ENCODE peak calls at places on chromosomes 2 and 18, in nine cellular contexts. O, S, B, U, R, M, G, E and A are unnamed samples.

GRCh38 chr2:72150157-72150960 is 2.7 kb upstream of the CYP26B1 start:
- DNase-seq in U (no peak), S (peak; percentile 56), B (peak; percentile 88), G (peak; percentile 82), M (peak; percentile 60), O (peak; percentile 62), R (peak; percentile 79), E (peak; percentile 66), A (peak; percentile 86)

GRCh38 chr18:45409971-45410370 is 205.3 kb upstream of the SLC14A2 start:
- DNase-seq in S (no peak), O (no peak), R (no peak), M (no peak), U (no peak), G (no peak), E (no peak), B (no peak), A (no peak)

GRCh38 chr2:50133766-50134165 is 898.2 kb downstream of the NRXN1 start:
- DNase-seq in M (no peak), R (no peak), E (no peak), O (no peak), G (no peak), U (no peak), B (no peak), S (no peak), A (no peak)

GRCh38 chr2:15641530-15641982 is 49.9 kb downstream of the DDX1 start:
- DNase-seq in R (no peak), E (no peak), B (no peak), U (no peak), M (no peak), G (no peak), S (no peak), O (no peak), A (no peak)

GRCh38 chr2:142048581-142048980 is 82.2 kb downstream of the LRP1B start:
- DNase-seq in U (no peak), E (no peak), O (peak; percentile 4), M (no peak), R (no peak), G (no peak), B (no peak), S (no peak), A (no peak)

GRCh38 chr2:134466141-134466540 is 212.3 kb downstream of the MGAT5 start:
- DNase-seq in M (no peak), G (peak; percentile 16), O (peak; percentile 53), E (no peak), U (no peak), R (peak; percentile 25), S (peak; percentile 7), B (no peak), A (no peak)

GRCh38 chr2:84880645-84881521 is at the start of gene TRABD2A:
- DNase-seq in U (peak; percentile 90), R (no peak), B (peak; percentile 80), M (peak; percentile 72), G (no peak), E (peak; percentile 21), S (no peak), O (no peak), A (peak; percentile 47)

GRCh38 chr2:239289545-239289944 is 111.3 kb downstream of the HDAC4 start:
- DNase-seq in B (peak; percentile 46), G (no peak), E (no peak), S (no peak), M (peak; percentile 63), O (no peak), R (no peak), U (no peak), A (no peak)

GRCh38 chr2:96527052-96527964 is 9.2 kb upstream of the ARID5A start:
- DNase-seq in R (peak; percentile 48), M (peak; percentile 70), B (peak; percentile 87), U (peak; percentile 87), G (peak; percentile 29), O (no peak), E (no peak), S (no peak), A (peak; percentile 74)

GRCh38 chr2:15388406-15389325 is 172.5 kb downstream of the NBAS start:
- DNase-seq in M (no peak), B (no peak), E (no peak), G (no peak), O (peak; percentile 39), U (no peak), S (no peak), R (no peak), A (no peak)

GRCh38 chr2:200705305-200705985 is 106.3 kb upstream of the BZW1 start:
- DNase-seq in S (no peak), U (no peak), O (no peak), G (peak; percentile 43), R (peak; percentile 40), B (no peak), M (no peak), E (no peak), A (no peak)
- H3K4me3 ChIP-seq in S (no peak overlapping the region), U (no peak overlapping the region), O (no peak overlapping the region), G (no peak overlapping the region), R (no peak overlapping the region), B (no peak overlapping the region), M (no peak overlapping the region), E (no peak overlapping the region), A (no peak overlapping the region)

DNA sequence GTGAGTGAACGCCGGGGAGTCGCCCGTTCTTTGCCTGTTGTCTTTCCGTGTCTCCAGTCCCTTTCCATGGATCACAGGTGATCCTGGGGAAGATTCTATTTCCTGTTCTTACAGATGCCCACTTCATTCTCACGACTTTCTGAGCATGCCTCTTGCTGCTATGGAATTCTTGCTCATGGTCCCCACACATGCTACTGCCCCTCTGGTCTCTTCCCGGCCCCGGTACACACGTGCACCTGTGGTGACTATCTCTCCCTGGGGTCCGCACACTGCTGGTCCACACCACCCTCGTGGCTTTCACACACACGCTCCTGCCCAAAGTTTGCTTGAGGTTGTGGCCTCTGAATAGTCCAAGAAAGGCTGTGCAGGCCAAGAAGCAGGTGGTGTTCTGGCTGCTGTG is 67.9 kb upstream of the ALKAL2 start:
- DNase-seq in E (no peak), S (no peak), M (no peak), O (no peak), B (no peak), R (no peak), G (no peak), U (peak; percentile 10), A (no peak)
- H3K4me3 ChIP-seq in E (no peak overlapping the region), S (no peak overlapping the region), M (no peak overlapping the region), O (no peak overlapping the region), B (no peak overlapping the region), R (no peak overlapping the region), G (no peak overlapping the region), U (no peak overlapping the region), A (no peak overlapping the region)

GRCh38 chr2:157261199-157261782 is 3.8 kb downstream of the GALNT5 start:
- DNase-seq in R (peak; percentile 51), G (peak; percentile 82), O (peak; percentile 95), B (no peak), E (no peak), S (peak; percentile 32), U (no peak), M (peak; percentile 45), A (peak; percentile 7)
- H3K4me3 ChIP-seq in R (peak overlapping the region; percentile 12), G (no peak overlapping the region), O (peak overlapping the region; percentile 22), B (no peak overlapping the region), E (no peak overlapping the region), S (peak overlapping the region; percentile 12), U (peak overlapping the region; percentile 16), M (peak overlapping the region; percentile 24), A (no peak overlapping the region)

GRCh38 chr2:225165052-225165451 is 122.8 kb upstream of the DOCK10 start:
- DNase-seq in G (peak; percentile 52), U (no peak), B (no peak), O (peak; percentile 65), E (no peak), S (no peak), M (no peak), R (no peak), A (no peak)
- H3K4me3 ChIP-seq in G (no peak overlapping the region), U (no peak overlapping the region), B (no peak overlapping the region), O (no peak overlapping the region), E (no peak overlapping the region), S (no peak overlapping the region), M (no peak overlapping the region), R (no peak overlapping the region), A (no peak overlapping the region)

GRCh38 chr18:56381151-56381550 is 257.2 kb downstream of the TXNL1 start:
- DNase-seq in O (no peak), S (no peak), B (no peak), G (no peak), E (no peak), U (no peak), M (no peak), R (no peak), A (no peak)
- H3K4me3 ChIP-seq in O (no peak overlapping the region), S (no peak overlapping the region), B (no peak overlapping the region), G (no peak overlapping the region), E (no peak overlapping the region), U (no peak overlapping the region), M (no peak overlapping the region), R (no peak overlapping the region), A (no peak overlapping the region)

DNA sequence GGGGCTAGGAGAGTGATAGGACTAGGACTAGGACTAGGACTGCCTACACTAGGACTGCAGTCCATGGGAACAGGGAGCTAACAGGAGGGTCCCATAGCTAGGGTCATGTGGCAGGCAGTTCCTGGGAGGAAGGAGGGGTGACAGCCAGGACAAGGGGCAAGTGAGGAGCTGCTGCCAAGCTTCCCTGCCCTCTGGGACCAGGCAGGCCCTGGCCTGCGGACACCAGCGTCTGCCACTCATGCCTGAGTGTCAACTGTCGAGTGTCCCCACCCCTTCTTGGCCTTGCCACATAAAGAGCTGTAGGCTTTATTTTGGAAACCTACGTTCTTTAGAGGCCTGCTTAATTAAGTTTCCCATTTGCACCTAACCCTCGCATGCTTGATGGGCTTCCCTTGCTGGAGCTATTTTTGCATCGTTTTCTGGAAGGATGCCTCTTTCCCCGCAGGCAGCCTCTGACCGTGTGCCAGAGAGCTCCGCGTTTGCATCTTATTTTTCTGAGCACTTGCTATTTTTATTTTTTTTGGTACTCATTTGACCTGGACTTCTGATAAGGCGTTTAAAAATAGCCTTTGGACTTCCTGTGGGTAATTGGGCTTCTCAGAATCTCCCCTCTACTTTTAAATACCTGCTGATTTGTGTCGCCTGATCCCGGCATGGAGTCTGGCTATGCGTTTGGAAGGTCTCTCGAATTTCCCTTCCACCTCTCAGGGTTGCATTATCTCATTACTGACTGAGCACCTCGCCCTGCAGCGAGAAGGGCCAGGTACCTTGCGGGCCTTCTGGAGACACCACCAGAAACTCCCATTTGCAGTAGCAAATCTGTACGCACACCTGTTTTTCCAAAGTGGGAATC is 66.4 kb downstream of the SH3RF3 start:
- DNase-seq in B (no peak), U (no peak), O (no peak), S (no peak), E (peak; percentile 48), M (no peak), G (no peak), R (no peak), A (no peak)
- H3K4me3 ChIP-seq in B (no peak overlapping the region), U (no peak overlapping the region), O (no peak overlapping the region), S (no peak overlapping the region), E (peak overlapping the region; percentile 40), M (no peak overlapping the region), G (no peak overlapping the region), R (no peak overlapping the region), A (no peak overlapping the region)

DNA sequence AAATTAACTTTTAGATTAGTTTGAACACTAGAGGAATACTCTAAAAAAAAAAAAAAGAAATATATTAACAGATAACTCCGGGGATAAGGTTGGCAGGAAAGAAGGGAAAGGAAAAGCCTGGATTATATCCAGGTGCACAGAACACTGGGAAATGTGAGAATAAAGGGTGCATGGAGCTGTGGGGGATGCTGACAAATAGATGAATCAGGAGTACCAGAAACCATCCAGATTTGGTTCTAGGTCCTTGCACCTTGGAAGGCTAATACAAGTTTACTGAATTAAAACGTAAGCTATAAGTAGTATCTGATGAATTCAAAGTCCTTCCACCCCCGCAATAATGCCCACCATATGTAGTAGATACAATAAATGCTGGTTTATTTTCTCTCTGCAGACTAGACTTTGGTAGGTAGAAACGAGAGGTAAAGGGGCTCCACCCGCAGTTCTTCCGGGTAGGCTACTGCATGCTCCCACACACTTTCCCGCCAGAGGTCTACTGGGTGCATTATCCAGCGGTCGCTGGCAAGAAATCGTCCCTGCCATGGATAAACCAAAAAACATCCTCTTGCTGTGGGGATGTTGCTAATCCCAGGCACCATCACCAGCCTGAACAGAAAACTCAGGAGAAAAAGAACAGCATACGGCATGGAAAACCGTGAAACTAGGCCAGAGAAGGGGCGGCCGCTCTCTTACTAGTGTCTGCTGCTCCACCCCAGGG is 1.6 kb downstream of the CNRIP1 start:
- DNase-seq in B (no peak), U (no peak), O (no peak), R (peak; percentile 3), E (no peak), G (peak; percentile 20), S (no peak), M (no peak), A (no peak)
- H3K4me3 ChIP-seq in B (peak overlapping the region; percentile 33), U (peak overlapping the region; percentile 70), O (no peak overlapping the region), R (peak overlapping the region; percentile 76), E (peak overlapping the region; percentile 94), G (peak overlapping the region; percentile 86), S (peak overlapping the region; percentile 82), M (no peak overlapping the region), A (no peak overlapping the region)